ENCODE peak calls at places on chromosomes 7 and 10, in six cellular contexts. P is NB4, D is fibroblast of pulmonary artery, K is pancreas, H is fibroblast of mammary gland, B is HCT116. M is an unnamed sample.

GRCh38 chr7:106952175-106952657 is 87.1 kb downstream of the PIK3CG start:
- DNase-seq in K (no peak), H (no peak), B (no peak), D (no peak), P (no peak), M (no peak)

GRCh38 chr7:93142127-93142526 is 6.1 kb downstream of the SAMD9L start:
- DNase-seq in D (peak; percentile 16), P (no peak), H (peak; percentile 4), K (no peak), B (no peak), M (peak; percentile 59)

GRCh38 chr7:127239814-127240213 is 12.9 kb downstream of the GRM8 start:
- DNase-seq in K (no peak), D (no peak), H (no peak), P (peak; percentile 38), B (no peak), M (no peak)

GRCh38 chr7:118872568-118872967 is 648.1 kb downstream of the ANKRD7 start:
- DNase-seq in K (no peak), D (no peak), B (peak; percentile 24), H (no peak), P (no peak), M (peak; percentile 97)

GRCh38 chr7:130960208-130960988 is 226.4 kb upstream of the KLF14 start:
- DNase-seq in P (peak; percentile 94), H (peak; percentile 99), K (no peak), B (peak; percentile 87), D (peak; percentile 98), M (peak; percentile 97)

GRCh38 chr10:34719746-34720145 is 95.3 kb downstream of the PARD3 start:
- DNase-seq in H (no peak), P (no peak), B (no peak), D (no peak), K (no peak), M (peak; percentile 95)

GRCh38 chr7:28296571-28297483 is 115.5 kb upstream of the CREB5 start:
- DNase-seq in H (peak; percentile 68), K (no peak), P (peak; percentile 70), D (peak; percentile 47), B (peak; percentile 55), M (peak; percentile 64)

GRCh38 chr7:7565746-7566650 is 686 bp upstream of the MIOS start:
- DNase-seq in D (no peak), H (no peak), K (peak; percentile 49), P (peak; percentile 19), B (peak; percentile 33), M (peak; percentile 94)

GRCh38 chr7:388961-389701 is 99.2 kb downstream of the FOXL3 start:
- DNase-seq in D (no peak), H (no peak), K (no peak), B (no peak), P (no peak), M (no peak)

GRCh38 chr10:8726087-8726486 is 671.6 kb downstream of the GATA3 start:
- DNase-seq in B (no peak), P (no peak), H (no peak), D (no peak), K (no peak), M (no peak)

GRCh38 chr10:119468542-119469324 is 73.8 kb downstream of the RGS10 start:
- DNase-seq in P (no peak), K (no peak), B (no peak), D (no peak), H (no peak), M (no peak)

GRCh38 chr10:131747791-131748190 is 153.0 kb upstream of the PPP2R2D start:
- DNase-seq in D (no peak), B (no peak), P (no peak), K (no peak), H (no peak), M (no peak)

GRCh38 chr10:73998623-73999622 is 1.0 kb downstream of the VCL start:
- DNase-seq in D (peak; percentile 72), P (no peak), K (peak; percentile 64), H (peak; percentile 93), B (peak; percentile 34), M (peak; percentile 74)

GRCh38 chr7:80312139-80312661 is 177.6 kb downstream of the GNAI1 start:
- DNase-seq in D (peak; percentile 92), H (peak; percentile 22), P (no peak), K (no peak), B (no peak), M (peak; percentile 89)

GRCh38 chr7:92740713-92741126 is 95.7 kb downstream of the CDK6 start:
- DNase-seq in K (no peak), P (no peak), H (peak; percentile 70), B (no peak), D (peak; percentile 73), M (peak; percentile 88)

GRCh38 chr10:5165738-5166137 is 19.2 kb downstream of the AKR1C8 start:
- DNase-seq in P (peak; percentile 5), D (peak; percentile 14), B (peak; percentile 2), K (no peak), H (peak; percentile 17), M (peak; percentile 20)

GRCh38 chr10:127133225-127133624 is 63.2 kb downstream of the INSYN2A start:
- DNase-seq in P (no peak), K (no peak), D (no peak), B (no peak), H (no peak), M (no peak)

GRCh38 chr7:135160098-135160857 is 10.2 kb downstream of the CYREN start:
- DNase-seq in H (peak; percentile 48), K (no peak), P (peak; percentile 80), D (peak; percentile 49), B (no peak), M (no peak)

GRCh38 chr10:99276848-99277486 is 41.3 kb upstream of the HPSE2 start:
- DNase-seq in K (no peak), P (peak; percentile 56), H (peak; percentile 43), D (peak; percentile 35), B (peak; percentile 46), M (peak; percentile 25)

GRCh38 chr10:44922826-44923545 is 11.8 kb downstream of the TMEM72 start:
- DNase-seq in K (no peak), D (no peak), B (no peak), P (no peak), H (no peak), M (no peak)

GRCh38 chr7:37901236-37901827 is 15.3 kb downstream of the SFRP4 start:
- DNase-seq in H (peak; percentile 57), K (no peak), B (peak; percentile 13), P (peak; percentile 79), D (peak; percentile 74), M (peak; percentile 21)
- TF ChIP-seq CTCF in H (peak; percentile 54), K (no peak), B (peak; percentile 50), P (peak; percentile 42), D (peak; percentile 53), M (peak; percentile 49)

GRCh38 chr7:156766666-156767065 is 126.1 kb downstream of the RNF32 start:
- DNase-seq in K (no peak), B (no peak), H (no peak), D (no peak), P (no peak), M (no peak)

GRCh38 chr7:156765901-156766656 is 125.5 kb downstream of the RNF32 start:
- DNase-seq in H (no peak), K (no peak), P (no peak), D (no peak), B (no peak), M (no peak)

GRCh38 chr7:156764766-156765165 is 124.2 kb downstream of the RNF32 start:
- DNase-seq in B (no peak), D (no peak), K (no peak), H (no peak), P (peak; percentile 32), M (no peak)

GRCh38 chr7:156759579-156760202 is 119.1 kb downstream of the RNF32 start:
- DNase-seq in D (no peak), K (no peak), B (no peak), H (no peak), P (no peak), M (no peak)

GRCh38 chr7:156764016-156764669 is 123.6 kb downstream of the RNF32 start:
- DNase-seq in P (peak; percentile 51), D (peak; percentile 85), K (peak; percentile 63), B (peak; percentile 45), H (peak; percentile 81), M (peak; percentile 82)
- TF ChIP-seq CTCF in P (no peak), D (peak; percentile 86), K (no peak), B (peak; percentile 51), H (peak; percentile 80), M (peak; percentile 88)

GRCh38 chr10:1074063-1074747 is 18.0 kb downstream of the WDR37 start:
- DNase-seq in P (peak; percentile 17), K (no peak), H (no peak), B (no peak), D (no peak), M (no peak)

GRCh38 chr10:1069680-1070079 is 13.5 kb downstream of the WDR37 start:
- DNase-seq in P (peak; percentile 53), H (no peak), B (no peak), K (no peak), D (no peak), M (no peak)

GRCh38 chr10:1070939-1071338 is 14.8 kb downstream of the WDR37 start:
- DNase-seq in D (peak; percentile 47), B (no peak), P (peak; percentile 34), H (peak; percentile 20), K (no peak), M (peak; percentile 46)

GRCh38 chr10:1078668-1079067 is 22.5 kb downstream of the WDR37 start:
- DNase-seq in K (no peak), D (no peak), B (no peak), P (no peak), H (no peak), M (no peak)

DNA sequence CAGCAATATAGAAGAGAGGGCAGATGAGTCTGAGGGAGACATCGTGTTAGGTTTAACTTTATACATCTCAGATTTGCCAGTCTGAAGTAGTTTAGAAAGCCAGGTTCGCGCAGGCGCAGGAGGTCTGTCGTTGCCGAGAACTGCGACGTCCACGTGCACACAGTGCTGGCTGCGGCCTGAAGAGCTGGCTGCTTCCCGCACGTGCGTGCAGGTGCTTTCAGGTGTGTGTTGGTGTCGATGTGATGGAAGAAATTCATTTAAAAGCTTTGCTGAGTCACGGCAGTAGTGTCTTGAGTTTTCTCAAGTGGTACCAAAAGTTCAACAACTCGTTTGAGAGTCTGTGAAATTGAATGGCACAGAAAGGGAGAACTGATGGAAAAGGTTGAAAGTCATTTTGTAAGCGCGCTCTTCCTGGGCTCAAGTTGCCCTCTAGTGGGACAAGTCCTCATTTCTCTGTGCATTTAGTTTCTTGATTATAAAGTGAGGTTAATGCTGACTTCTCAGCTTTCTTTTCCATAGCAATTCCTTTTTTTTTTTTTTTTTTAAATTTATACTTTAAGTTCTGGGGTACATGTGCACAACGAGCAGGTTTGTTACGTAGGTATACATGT is 18.7 kb downstream of the WDR37 start:
- DNase-seq in P (peak; percentile 40), H (no peak), K (no peak), D (peak; percentile 41), B (no peak), M (peak; percentile 20)
- TF ChIP-seq CTCF in P (no peak), H (peak; percentile 19), K (no peak), D (peak; percentile 35), B (no peak), M (peak; percentile 40)

GRCh38 chr7:101814081-101814995 is 3.1 kb upstream of the CUX1 start:
- DNase-seq in B (no peak), D (peak; percentile 54), K (peak; percentile 73), H (peak; percentile 45), P (peak; percentile 89), M (peak; percentile 57)

GRCh38 chr7:101813414-101814019 is 3.9 kb upstream of the CUX1 start:
- DNase-seq in P (peak; percentile 64), B (no peak), H (no peak), K (no peak), D (no peak), M (no peak)

GRCh38 chr7:101816499-101817030 is 861 bp upstream of the CUX1 start:
- DNase-seq in P (peak; percentile 74), B (no peak), K (peak; percentile 68), H (peak; percentile 28), D (peak; percentile 38), M (peak; percentile 55)

GRCh38 chr7:101815826-101816488 is 1.5 kb upstream of the CUX1 start:
- DNase-seq in B (peak; percentile 73), H (peak; percentile 71), P (peak; percentile 94), D (peak; percentile 83), K (peak; percentile 81), M (peak; percentile 90)

GRCh38 chr7:101814996-101815825 is 2.2 kb upstream of the CUX1 start:
- DNase-seq in K (peak; percentile 74), D (no peak), P (peak; percentile 78), H (no peak), B (no peak), M (no peak)
- TF ChIP-seq CTCF in K (peak; percentile 6), D (peak; percentile 7), P (peak; percentile 27), H (peak; percentile 18), B (peak; percentile 32), M (no peak)